ENCODE peak calls at places on chromosomes 13 and 19, in four cellular contexts. One of them, this sample, is unnamed.

GRCh38 chr13:65836066-65836465 is 1394.1 kb downstream of the PCDH9 start:
- DNase-seq in BE2C: no peak
- DNase-seq in CD8-positive, alpha-beta memory T cell: no peak
- DNase-seq in thoracic aorta: no peak
- DNase-seq in this sample: no peak

GRCh38 chr13:54162069-54162468 is 1133.5 kb downstream of the OLFM4 start:
- DNase-seq in BE2C: no peak
- DNase-seq in CD8-positive, alpha-beta memory T cell: no peak
- DNase-seq in thoracic aorta: no peak
- DNase-seq in this sample: no peak

GRCh38 chr13:50618206-50618605 is 225.3 kb downstream of the DLEU7 start:
- DNase-seq in BE2C: no peak
- DNase-seq in CD8-positive, alpha-beta memory T cell: no peak
- DNase-seq in thoracic aorta: no peak
- DNase-seq in this sample: no peak

GRCh38 chr19:35513231-35513974 is at the start of gene DMKN:
- DNase-seq in BE2C: no peak
- DNase-seq in CD8-positive, alpha-beta memory T cell: no peak
- DNase-seq in thoracic aorta: no peak
- DNase-seq in this sample: no peak

GRCh38 chr13:99990045-99990977 is 8.7 kb downstream of the ZIC2 start:
- DNase-seq in BE2C: no peak
- DNase-seq in CD8-positive, alpha-beta memory T cell: no peak
- DNase-seq in thoracic aorta: no peak
- DNase-seq in this sample: no peak

GRCh38 chr13:49357694-49358093 is 86.2 kb downstream of the CAB39L start:
- DNase-seq in BE2C: no peak
- DNase-seq in CD8-positive, alpha-beta memory T cell: no peak
- DNase-seq in thoracic aorta: no peak
- DNase-seq in this sample: no peak

GRCh38 chr19:13842294-13843103 is 34.4 kb upstream of the NANOS3 start:
- DNase-seq in BE2C: peak
- DNase-seq in CD8-positive, alpha-beta memory T cell: peak
- DNase-seq in thoracic aorta: peak
- DNase-seq in this sample: no peak

GRCh38 chr13:25095862-25096453 is at the start of gene PABPC3:
- DNase-seq in BE2C: no peak
- DNase-seq in CD8-positive, alpha-beta memory T cell: no peak
- DNase-seq in thoracic aorta: no peak
- DNase-seq in this sample: no peak

GRCh38 chr13:102395939-102396338 is 5.9 kb downstream of the FGF14 start:
- DNase-seq in BE2C: no peak
- DNase-seq in CD8-positive, alpha-beta memory T cell: no peak
- DNase-seq in thoracic aorta: no peak
- DNase-seq in this sample: no peak

This sample was measured in omental fat pad.